ENCODE peak calls at places on chromosomes 5 and 9, in nine cellular contexts. D is stimulated activated CD4-positive, alpha-beta T cell treated with anti-CD3 and anti-CD28 coated beads, TNF-alpha, amount 100 ng/mL, for 48 hours; W is iris pigment epithelial cell; U is CD8-positive, alpha-beta memory T cell; M is EL; F is COR-L47; R is naive thymus-derived CD8-positive, alpha-beta T cell; H is amniotic epithelial cell; B is iPS-NIHi11. Q is an unnamed sample.

GRCh38 chr9:125829743-125830142 is 82.6 kb downstream of the PBX3 start:
- DNase-seq in D (peak; percentile 17), W (no peak), U (peak; percentile 76), M (no peak), F (no peak), R (peak; percentile 72), H (no peak), B (no peak), Q (no peak)

GRCh38 chr9:20988916-20989315 is 42.5 kb downstream of the HACD4 start:
- DNase-seq in D (no peak), W (peak; percentile 59), U (no peak), M (no peak), F (no peak), R (no peak), H (peak; percentile 40), B (no peak), Q (peak; percentile 54)

GRCh38 chr9:98455957-98456621 is 200.6 kb upstream of the TBC1D2 start:
- DNase-seq in D (no peak), W (peak; percentile 60), U (no peak), M (peak; percentile 81), F (no peak), R (no peak), H (peak; percentile 50), B (no peak), Q (no peak)

GRCh38 chr5:73692166-73692640 is 66.2 kb downstream of the ARHGEF28 start:
- DNase-seq in D (no peak), W (peak; percentile 78), U (no peak), M (peak; percentile 85), F (no peak), R (no peak), H (peak; percentile 59), B (no peak), Q (no peak)

GRCh38 chr5:168736201-168736940 is 157.2 kb upstream of the PANK3 start:
- DNase-seq in D (no peak), W (no peak), U (no peak), M (no peak), F (no peak), R (no peak), H (no peak), B (no peak), Q (no peak)

GRCh38 chr5:89230178-89230577 is 347.2 kb upstream of the MEF2C start:
- DNase-seq in D (no peak), W (no peak), U (no peak), M (no peak), F (no peak), R (no peak), H (no peak), B (no peak), Q (no peak)

GRCh38 chr5:117943521-117943920 is 1044.8 kb downstream of the DTWD2 start:
- DNase-seq in D (no peak), W (no peak), U (no peak), M (no peak), F (no peak), R (no peak), H (no peak), B (no peak), Q (no peak)

GRCh38 chr9:71975833-71976232 is 64.4 kb downstream of the C9orf85 start:
- DNase-seq in D (no peak), W (no peak), U (no peak), M (peak; percentile 7), F (no peak), R (no peak), H (no peak), B (no peak), Q (no peak)

GRCh38 chr5:112762113-112762810 is 24.6 kb downstream of the APC start:
- DNase-seq in D (no peak), W (peak; percentile 46), U (no peak), M (peak; percentile 63), F (no peak), R (no peak), H (peak; percentile 15), B (no peak), Q (peak; percentile 3)

GRCh38 chr5:61139094-61139873 is 23.0 kb downstream of the SMIM15 start:
- DNase-seq in D (no peak), W (peak; percentile 28), U (no peak), M (no peak), F (no peak), R (no peak), H (no peak), B (peak; percentile 14), Q (no peak)

GRCh38 chr5:32165-32564 is 59.8 kb upstream of the PLEKHG4B start:
- DNase-seq in D (no peak), W (no peak), U (no peak), M (no peak), F (no peak), R (no peak), H (no peak), B (no peak), Q (no peak)

GRCh38 chr5:124524552-124525232 is 221.7 kb downstream of the ZNF608 start:
- DNase-seq in D (no peak), W (no peak), U (no peak), M (no peak), F (no peak), R (no peak), H (no peak), B (no peak), Q (no peak)

GRCh38 chr5:149666212-149666852 is 63.8 kb upstream of the PPARGC1B start:
- DNase-seq in D (no peak), W (peak; percentile 68), U (no peak), M (peak; percentile 57), F (no peak), R (no peak), H (peak; percentile 46), B (no peak), Q (no peak)

GRCh38 chr9:99197987-99198386 is 23.8 kb downstream of the ALG2 start:
- DNase-seq in D (no peak), W (no peak), U (no peak), M (no peak), F (no peak), R (no peak), H (no peak), B (peak; percentile 44), Q (no peak)

GRCh38 chr5:159156839-159157238 is 52.5 kb downstream of the RNF145 start:
- DNase-seq in D (no peak), W (peak; percentile 77), U (peak; percentile 58), M (peak; percentile 70), F (peak; percentile 59), R (peak; percentile 76), H (peak; percentile 71), B (peak; percentile 72), Q (peak; percentile 59)

GRCh38 chr5:84634256-84634655 is 249.6 kb upstream of the EDIL3 start:
- DNase-seq in D (no peak), W (no peak), U (no peak), M (no peak), F (no peak), R (no peak), H (peak; percentile 63), B (no peak), Q (no peak)

GRCh38 chr5:141525659-141526058 is 36.8 kb downstream of the PCDHGC5 start:
- DNase-seq in D (no peak), W (no peak), U (no peak), M (no peak), F (no peak), R (no peak), H (no peak), B (no peak), Q (no peak)

GRCh38 chr5:121503111-121503840 is 348.4 kb upstream of the FTMT start:
- DNase-seq in D (no peak), W (no peak), U (no peak), M (no peak), F (peak; percentile 20), R (no peak), H (peak; percentile 5), B (peak; percentile 65), Q (peak; percentile 31)

GRCh38 chr9:7185612-7186011 is 427.8 kb downstream of the KDM4C start:
- DNase-seq in D (no peak), W (peak; percentile 90), U (no peak), M (peak; percentile 87), F (no peak), R (no peak), H (peak; percentile 89), B (peak; percentile 56), Q (no peak)

GRCh38 chr5:149030838-149031397 is 31.9 kb downstream of the SH3TC2 start:
- DNase-seq in D (no peak), W (peak; percentile 45), U (no peak), M (no peak), F (no peak), R (no peak), H (peak; percentile 26), B (no peak), Q (no peak)

GRCh38 chr9:111412280-111412679 is 71.9 kb downstream of the ECPAS start:
- DNase-seq in D (no peak), W (no peak), U (no peak), M (no peak), F (no peak), R (no peak), H (no peak), B (no peak), Q (no peak)

GRCh38 chr9:129109952-129110739 is 447 bp downstream of the CRAT start:
- DNase-seq in D (no peak), W (peak; percentile 16), U (no peak), M (peak; percentile 48), F (no peak), R (no peak), H (no peak), B (no peak), Q (no peak)

GRCh38 chr5:88452820-88453219 is 184.2 kb upstream of the TMEM161B start:
- DNase-seq in D (no peak), W (peak; percentile 4), U (no peak), M (peak; percentile 1), F (no peak), R (no peak), H (no peak), B (peak; percentile 34), Q (no peak)

GRCh38 chr5:15717002-15717401 is 217.0 kb downstream of the FBXL7 start:
- DNase-seq in D (no peak), W (peak; percentile 62), U (no peak), M (peak; percentile 16), F (no peak), R (no peak), H (peak; percentile 57), B (no peak), Q (no peak)

GRCh38 chr5:1331861-1332405 is 13.0 kb downstream of the CLPTM1L start:
- DNase-seq in D (no peak), W (no peak), U (no peak), M (no peak), F (no peak), R (no peak), H (no peak), B (no peak), Q (no peak)

GRCh38 chr9:133485531-133486260 is 6.8 kb upstream of the SLC2A6 start:
- DNase-seq in D (no peak), W (no peak), U (peak; percentile 47), M (no peak), F (no peak), R (no peak), H (no peak), B (no peak), Q (no peak)

GRCh38 chr5:93926831-93927600 is 185.6 kb upstream of the POU5F2 start:
- DNase-seq in D (no peak), W (peak; percentile 11), U (no peak), M (peak; percentile 25), F (no peak), R (no peak), H (peak; percentile 62), B (peak; percentile 10), Q (no peak)

GRCh38 chr5:76615759-76616158 is 7.4 kb downstream of the F2RL2 start:
- DNase-seq in D (no peak), W (no peak), U (no peak), M (peak; percentile 52), F (no peak), R (no peak), H (no peak), B (no peak), Q (no peak)

GRCh38 chr5:39494099-39494498 is 69.3 kb upstream of the DAB2 start:
- DNase-seq in D (no peak), W (peak; percentile 55), U (no peak), M (peak; percentile 29), F (no peak), R (no peak), H (no peak), B (no peak), Q (no peak)

GRCh38 chr9:110156902-110157301 is 51.1 kb downstream of the C9orf152 start:
- DNase-seq in D (no peak), W (peak; percentile 47), U (peak; percentile 46), M (peak; percentile 85), F (no peak), R (peak; percentile 36), H (peak; percentile 57), B (no peak), Q (no peak)

GRCh38 chr5:27962201-27962600 is 923.8 kb upstream of the CDH9 start:
- DNase-seq in D (no peak), W (peak; percentile 36), U (no peak), M (no peak), F (no peak), R (no peak), H (peak; percentile 22), B (no peak), Q (no peak)